ENCODE peak calls at places on chromosomes 7 and 10, in four cellular contexts. S is iPS-NIHi11, B is NT2/D1, G is G401. F is an unnamed sample.

GRCh38 chr7:117281562-117281961 is 41.3 kb downstream of the WNT2 start:
- DNase-seq in S (no peak), B (no peak), G (no peak), F (no peak)

GRCh38 chr10:5831446-5831782 is 18.2 kb upstream of the GDI2 start:
- DNase-seq in S (no peak), B (no peak), G (no peak), F (no peak)

GRCh38 chr7:157339777-157340677 is 3.2 kb downstream of the DNAJB6 start:
- DNase-seq in S (peak; percentile 61), B (no peak), G (peak; percentile 73), F (peak; percentile 57)

GRCh38 chr7:134701272-134701671 is 54.6 kb downstream of the BPGM start:
- DNase-seq in S (no peak), B (no peak), G (no peak), F (no peak)

GRCh38 chr7:98211221-98211675 is at the start of gene BHLHA15:
- DNase-seq in S (peak; percentile 96), B (no peak), G (no peak), F (no peak)

GRCh38 chr7:70178787-70179186 is 580.5 kb downstream of the AUTS2 start:
- DNase-seq in S (no peak), B (peak; percentile 32), G (no peak), F (no peak)

GRCh38 chr10:97572214-97572989 is at the start of gene ANKRD2:
- DNase-seq in S (peak; percentile 87), B (peak; percentile 51), G (peak; percentile 87), F (peak; percentile 45)

GRCh38 chr7:152672626-152673025 is 3.3 kb downstream of the XRCC2 start:
- DNase-seq in S (no peak), B (no peak), G (no peak), F (no peak)

GRCh38 chr10:26890956-26891355 is 30.2 kb upstream of the ABI1 start:
- DNase-seq in S (peak; percentile 39), B (peak; percentile 49), G (peak; percentile 34), F (peak; percentile 45)

F was measured in neuronal stem cell.